ENCODE peak calls at places on chromosome 13, in ten cellular contexts. N, L, H, O, B, M, Q, Y, V and I are unnamed samples.

GRCh38 chr13:60230593-60230992 is 66.9 kb upstream of the DIAPH3 start:
- DNase-seq in H (no peak), B (no peak), Q (no peak), L (no peak), N (no peak), V (no peak), Y (no peak), O (peak), M (no peak), I (no peak)

GRCh38 chr13:112828756-112829155 is 138.9 kb downstream of the ATP11A start:
- DNase-seq in M (no peak), L (no peak), O (no peak), B (no peak), H (no peak), V (no peak), N (peak), Q (no peak), Y (no peak), I (no peak)

GRCh38 chr13:35469781-35470380 is 6.6 kb downstream of the MAB21L1 start:
- DNase-seq in O (no peak), Y (no peak), B (no peak), M (no peak), Q (no peak), H (no peak), L (no peak), N (no peak), V (no peak), I (no peak)

GRCh38 chr13:113875829-113876228 is 12.0 kb upstream of the GAS6 start:
- DNase-seq in B (no peak), M (no peak), N (no peak), Y (no peak), V (no peak), L (no peak), Q (no peak), H (no peak), O (no peak), I (no peak)

GRCh38 chr13:70732611-70733010 is 624.4 kb upstream of the KLHL1 start:
- DNase-seq in B (no peak), N (no peak), Q (no peak), Y (no peak), M (no peak), O (no peak), V (no peak), H (no peak), L (no peak), I (no peak)

GRCh38 chr13:40445557-40445990 is 220.9 kb downstream of the FOXO1 start:
- DNase-seq in L (peak), Y (no peak), Q (peak), V (peak), N (peak), H (peak), M (no peak), B (peak), O (peak), I (peak)

GRCh38 chr13:35712907-35713685 is 236.6 kb upstream of the MAB21L1 start:
- DNase-seq in N (no peak), Q (no peak), V (no peak), L (no peak), B (no peak), M (no peak), H (no peak), Y (no peak), O (peak), I (no peak)

GRCh38 chr13:38361551-38362262 is 12.1 kb downstream of the UFM1 start:
- DNase-seq in B (no peak), H (no peak), N (no peak), V (no peak), O (no peak), L (no peak), Q (no peak), M (no peak), Y (no peak), I (no peak)

GRCh38 chr13:96294930-96295657 is 205.2 kb downstream of the HS6ST3 start:
- DNase-seq in Q (no peak), O (no peak), L (no peak), M (no peak), Y (no peak), B (no peak), H (no peak), N (no peak), V (no peak), I (no peak)

GRCh38 chr13:44972956-44973581 is 16.2 kb downstream of the NUFIP1 start:
- DNase-seq in O (peak), B (no peak), H (no peak), Y (no peak), M (no peak), Q (no peak), N (no peak), V (no peak), L (no peak), I (no peak)

DNA sequence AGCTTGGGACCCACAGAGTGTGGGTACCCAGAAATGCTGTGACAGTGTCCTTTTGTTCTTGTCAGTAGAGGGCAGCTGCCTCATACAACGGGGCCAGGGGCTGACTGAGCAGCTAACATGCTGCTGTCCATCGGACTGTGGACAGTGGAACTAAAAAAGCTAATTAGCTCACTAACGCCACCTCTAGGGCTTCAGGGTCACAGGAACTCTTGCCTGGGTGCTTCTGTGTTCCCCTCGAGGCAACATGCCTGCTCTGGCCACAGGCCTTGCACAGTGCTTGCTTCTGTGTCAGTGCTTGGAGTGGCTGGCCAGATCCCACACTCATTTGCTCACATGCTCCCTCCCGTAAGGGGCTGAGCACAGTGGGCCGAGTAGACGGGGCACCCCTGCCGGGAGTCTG is 377.0 kb downstream of the OLFM4 start:
- DNase-seq in H (no peak), V (no peak), L (no peak), N (no peak), B (no peak), M (no peak), O (no peak), Y (no peak), Q (no peak), I (no peak)
- TF ChIP-seq CTCF in H (no peak), V (no peak), L (no peak), N (no peak), B (no peak), M (no peak), O (no peak), Y (no peak), Q (no peak), I (no peak)

DNA sequence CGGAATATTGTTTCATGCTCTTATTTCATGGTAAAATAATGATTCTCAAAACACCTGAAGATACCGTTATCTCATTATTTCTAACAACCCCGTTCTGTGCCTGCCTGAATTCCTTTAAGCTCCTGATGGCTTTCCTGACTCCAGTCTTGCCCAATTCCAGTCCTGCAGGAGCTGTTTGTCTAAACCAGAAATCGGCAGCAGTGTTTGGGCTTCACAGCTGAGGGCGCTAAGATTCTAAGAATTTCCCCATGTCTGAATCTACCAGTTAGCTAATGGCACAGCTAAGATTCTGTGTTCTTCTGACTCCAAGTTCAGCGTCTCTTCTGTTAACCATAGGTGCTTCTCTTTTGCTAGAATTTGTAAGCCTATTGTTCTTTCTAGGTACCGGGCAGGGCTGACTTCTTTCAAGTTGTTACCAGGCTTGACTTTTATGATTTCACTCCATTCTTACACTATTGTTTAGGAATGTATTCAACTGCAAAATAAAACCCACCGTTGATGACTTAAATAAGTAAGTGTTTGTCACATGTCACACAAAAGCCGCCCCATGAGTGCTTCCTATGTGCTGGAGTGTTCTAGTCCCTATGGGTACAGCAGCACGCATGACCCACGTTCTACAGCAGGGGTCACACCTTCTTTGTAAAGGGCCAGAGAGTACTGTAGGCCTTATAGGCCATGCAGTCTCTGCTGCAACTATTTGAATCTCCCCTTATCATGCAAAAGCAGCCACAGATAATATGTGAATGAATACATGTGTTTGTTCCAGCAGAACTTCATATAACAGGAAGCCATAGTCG is 168.2 kb upstream of the RNF113B start:
- DNase-seq in Y (no peak), O (no peak), Q (peak), B (no peak), H (no peak), V (no peak), M (peak), N (no peak), L (no peak), I (no peak)
- TF ChIP-seq CTCF in Y (no peak), O (no peak), Q (no peak), B (no peak), H (no peak), V (no peak), M (no peak), N (no peak), L (no peak), I (no peak)

GRCh38 chr13:93318538-93318937 is 91.9 kb downstream of the GPC6 start:
- DNase-seq in V (no peak), Y (no peak), O (peak), H (no peak), M (no peak), L (no peak), N (no peak), B (no peak), Q (no peak), I (no peak)
- TF ChIP-seq CTCF in V (no peak), Y (no peak), O (no peak), H (no peak), M (no peak), L (no peak), N (no peak), B (no peak), Q (no peak), I (no peak)

GRCh38 chr13:103539265-103539664 is 473.0 kb upstream of the SLC10A2 start:
- DNase-seq in M (no peak), H (no peak), Q (no peak), L (no peak), B (no peak), O (no peak), N (no peak), V (peak), Y (no peak), I (no peak)
- TF ChIP-seq CTCF in M (no peak), H (no peak), Q (no peak), L (no peak), B (no peak), O (no peak), N (no peak), V (peak), Y (no peak), I (no peak)

DNA sequence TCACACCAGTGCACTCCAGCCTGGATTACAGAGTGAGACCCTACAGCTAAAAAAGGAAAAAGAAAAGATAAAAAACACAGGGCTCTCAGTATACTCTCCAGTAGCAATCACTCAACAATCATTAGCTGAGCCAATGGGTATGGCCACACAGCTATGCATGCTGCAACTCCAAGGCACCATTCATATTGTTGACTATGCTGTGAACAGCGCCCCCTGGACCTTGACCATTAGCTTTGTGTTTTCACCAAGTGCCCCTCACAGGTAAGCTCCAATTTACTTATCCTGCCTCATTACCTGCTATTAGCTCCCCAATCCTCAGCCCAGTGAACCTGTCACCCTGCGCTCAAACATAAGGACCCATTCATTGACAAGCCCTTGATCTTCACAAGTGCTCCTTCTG is 35.8 kb downstream of the ZIC5 start:
- DNase-seq in M (no peak), Q (no peak), H (no peak), Y (no peak), L (no peak), N (no peak), V (no peak), B (no peak), O (no peak), I (no peak)
- TF ChIP-seq CTCF in M (no peak), Q (no peak), H (peak), Y (no peak), L (no peak), N (no peak), V (no peak), B (no peak), O (no peak), I (no peak)

DNA sequence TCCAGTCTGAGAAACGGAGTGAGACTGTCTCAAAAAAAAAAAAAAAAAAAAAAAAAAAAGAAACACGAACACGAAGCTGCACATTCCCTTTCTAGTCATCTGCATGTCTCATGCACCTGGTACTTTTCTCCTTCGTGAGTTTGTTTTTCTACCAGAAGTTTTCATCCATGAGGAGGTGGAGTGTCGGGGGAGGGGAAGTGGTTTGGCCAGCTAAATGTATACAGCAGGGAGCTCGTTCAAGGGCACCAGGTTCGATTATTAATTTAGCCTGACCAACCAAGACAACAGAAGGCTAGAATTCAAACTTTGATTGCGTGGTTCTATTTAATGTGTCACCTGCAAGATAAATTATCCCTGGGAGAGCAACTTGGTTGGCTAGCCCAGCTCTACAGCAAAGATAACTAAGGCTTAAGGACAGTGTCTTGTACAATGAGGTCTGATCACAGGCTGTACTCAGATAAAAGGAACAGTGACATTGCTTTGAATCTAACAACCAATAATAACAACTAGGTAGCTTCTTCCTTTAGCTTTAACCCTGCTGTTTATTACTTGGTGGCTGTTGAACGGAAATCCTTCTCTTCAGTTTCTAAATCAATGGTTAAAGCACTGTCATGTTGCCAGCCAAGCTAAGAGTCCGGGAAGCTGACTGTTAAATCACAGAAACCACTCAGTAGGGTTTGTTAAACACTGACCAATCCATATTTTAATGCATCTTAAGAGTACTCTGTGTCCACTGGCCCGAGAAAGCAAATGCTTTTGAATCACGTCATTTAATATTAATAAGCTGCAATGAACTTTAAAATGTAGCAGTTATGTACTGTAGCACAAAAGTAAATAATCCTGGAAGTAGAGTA is 98.4 kb upstream of the STARD13 start:
- DNase-seq in M (no peak), N (no peak), B (no peak), Q (peak), V (no peak), O (no peak), H (no peak), L (no peak), Y (no peak), I (no peak)
- TF ChIP-seq CTCF in M (no peak), N (no peak), B (no peak), Q (no peak), V (no peak), O (no peak), H (no peak), L (no peak), Y (no peak), I (no peak)

GRCh38 chr13:19959141-19959830 is 759 bp downstream of the ZMYM2 start:
- DNase-seq in B (peak), Y (no peak), V (peak), M (peak), O (peak), H (peak), L (peak), N (peak), Q (peak), I (peak)
- TF ChIP-seq CTCF in B (no peak), Y (peak), V (no peak), M (no peak), O (peak), H (no peak), L (no peak), N (no peak), Q (peak), I (peak)

DNA sequence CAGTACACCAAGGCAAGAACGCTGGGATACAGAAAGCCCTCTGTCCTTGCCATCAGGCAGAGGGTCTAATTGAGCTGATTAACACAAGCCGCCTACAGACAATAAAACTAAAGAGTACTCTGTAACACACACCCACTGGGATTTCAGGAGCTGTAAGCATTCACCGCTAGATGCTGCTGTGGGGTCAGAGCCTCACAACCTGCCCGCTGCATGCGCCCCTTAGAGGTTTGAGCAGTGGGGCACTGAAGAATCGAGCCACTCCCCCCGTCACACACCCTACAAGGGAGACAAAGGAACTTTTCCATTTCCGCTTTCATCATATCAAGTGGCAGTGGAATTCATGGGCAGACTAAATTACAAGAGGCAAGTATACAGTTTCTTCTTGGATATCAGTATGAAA is 1080.6 kb downstream of the PCDH17 start:
- DNase-seq in N (no peak), O (peak), M (no peak), B (no peak), V (no peak), Y (no peak), L (no peak), H (no peak), Q (no peak), I (no peak)
- TF ChIP-seq CTCF in N (no peak), O (no peak), M (no peak), B (no peak), V (no peak), Y (no peak), L (no peak), H (no peak), Q (no peak), I (no peak)

GRCh38 chr13:85261757-85262346 is 537.4 kb downstream of the SLITRK6 start:
- DNase-seq in Q (no peak), O (no peak), M (no peak), H (no peak), N (no peak), Y (no peak), L (no peak), V (no peak), B (no peak), I (no peak)
- TF ChIP-seq CTCF in Q (no peak), O (peak), M (no peak), H (peak), N (no peak), Y (peak), L (no peak), V (no peak), B (peak), I (no peak)

GRCh38 chr13:24894972-24895300 is 131.0 kb downstream of the RNF17 start:
- DNase-seq in Q (no peak), L (no peak), Y (no peak), V (no peak), B (no peak), N (no peak), M (no peak), H (no peak), O (no peak), I (no peak)

GRCh38 chr13:24891476-24892108 is 127.6 kb downstream of the RNF17 start:
- DNase-seq in H (no peak), Y (no peak), M (no peak), Q (no peak), N (no peak), O (no peak), L (no peak), B (no peak), V (no peak), I (no peak)

GRCh38 chr13:24893863-24894262 is 129.9 kb downstream of the RNF17 start:
- DNase-seq in Y (no peak), L (no peak), B (no peak), N (no peak), M (no peak), Q (no peak), H (no peak), O (no peak), V (no peak), I (no peak)

GRCh38 chr13:24894277-24894971 is 130.5 kb downstream of the RNF17 start:
- DNase-seq in Q (no peak), O (no peak), L (no peak), B (no peak), N (no peak), M (no peak), V (no peak), H (no peak), Y (no peak), I (no peak)

DNA sequence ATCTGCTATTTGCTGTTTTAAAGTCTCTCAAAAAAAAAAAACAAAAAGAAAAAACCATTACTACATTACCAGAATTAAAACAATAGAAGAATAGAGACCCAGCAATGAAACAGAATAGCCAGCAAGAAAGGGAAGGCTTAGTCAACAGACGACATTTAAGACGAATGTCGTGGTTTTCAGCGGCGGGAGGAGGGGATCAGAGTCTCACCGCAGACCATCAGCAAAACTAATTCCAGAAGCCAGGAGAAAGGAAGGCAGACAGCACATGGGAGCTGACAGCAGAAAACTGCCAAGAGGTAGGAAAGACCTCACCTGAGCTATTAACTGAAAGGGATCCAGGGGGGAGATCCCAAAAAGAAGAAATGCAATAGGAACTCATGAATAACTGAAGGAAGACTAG is 128.9 kb downstream of the RNF17 start:
- DNase-seq in H (no peak), Q (no peak), L (no peak), Y (no peak), M (no peak), N (no peak), O (peak), B (no peak), V (no peak), I (no peak)
- TF ChIP-seq CTCF in H (no peak), Q (no peak), L (no peak), Y (no peak), M (no peak), N (no peak), O (no peak), B (no peak), V (no peak), I (no peak)